ENCODE peak calls at places on chromosomes 3 and 15, in five cellular contexts. D is left ventricle myocardium inferior, X is sigmoid colon, R is AG04450, Z is fibroblast of the aortic adventitia. U is an unnamed sample.

GRCh38 chr15:25743909-25744275 is 119.2 kb downstream of the ATP10A start:
- DNase-seq in R (no peak), X (peak), Z (no peak), D (no peak), U (no peak)

GRCh38 chr15:25795712-25796111 is 67.4 kb downstream of the ATP10A start:
- DNase-seq in Z (no peak), D (no peak), R (no peak), X (no peak), U (no peak)

GRCh38 chr15:31381801-31382692 is 55.4 kb downstream of the KLF13 start:
- DNase-seq in D (peak), Z (no peak), R (no peak), X (no peak), U (no peak)

GRCh38 chr15:62932436-62932835 is 110.1 kb upstream of the TPM1 start:
- DNase-seq in R (peak), D (no peak), Z (peak), X (no peak), U (peak)

GRCh38 chr3:82038536-82038935 is 277.1 kb upstream of the GBE1 start:
- DNase-seq in X (no peak), Z (no peak), D (no peak), R (no peak), U (no peak)

GRCh38 chr3:131694351-131694750 is 191.6 kb upstream of the MRPL3 start:
- DNase-seq in Z (no peak), X (no peak), R (no peak), D (no peak), U (no peak)

GRCh38 chr15:57522148-57522547 is 69.6 kb upstream of the MYZAP start:
- DNase-seq in X (no peak), Z (no peak), D (no peak), R (no peak), U (no peak)

GRCh38 chr3:46482632-46483311 is 15.0 kb upstream of the RTP3 start:
- DNase-seq in D (no peak), R (no peak), Z (peak), X (no peak), U (peak)

GRCh38 chr3:56413911-56414310 is 54.4 kb downstream of the ERC2 start:
- DNase-seq in D (no peak), R (no peak), Z (no peak), X (no peak), U (no peak)

GRCh38 chr3:170529346-170529745 is 56.5 kb downstream of the SLC7A14 start:
- DNase-seq in R (no peak), X (no peak), D (no peak), Z (no peak), U (no peak)

GRCh38 chr3:10761583-10761982 is 54.4 kb upstream of the SLC6A11 start:
- DNase-seq in D (no peak), Z (no peak), X (no peak), R (no peak), U (no peak)

GRCh38 chr3:189712906-189713483 is 81.8 kb downstream of the TP63 start:
- DNase-seq in R (no peak), Z (no peak), D (no peak), X (no peak), U (peak)

GRCh38 chr3:169215461-169215860 is 448.1 kb downstream of the MECOM start:
- DNase-seq in X (no peak), D (no peak), Z (no peak), R (no peak), U (no peak)

GRCh38 chr15:65292938-65293518 is 2.8 kb upstream of the RNU5A-1 start:
- DNase-seq in Z (no peak), R (no peak), X (no peak), D (no peak), U (no peak)

GRCh38 chr3:4978966-4979400 is 254 bp upstream of the BHLHE40 start:
- DNase-seq in Z (peak), D (peak), R (peak), X (peak), U (peak)

GRCh38 chr3:135513106-135514063 is 452.1 kb upstream of the PPP2R3A start:
- DNase-seq in X (no peak), D (no peak), Z (peak), R (peak), U (peak)

GRCh38 chr3:153285982-153286381 is 124.0 kb downstream of the RAP2B start:
- DNase-seq in R (no peak), D (no peak), Z (no peak), X (no peak), U (no peak)

GRCh38 chr3:153289334-153289808 is 127.3 kb downstream of the RAP2B start:
- DNase-seq in X (no peak), Z (peak), D (no peak), R (no peak), U (peak)

GRCh38 chr3:153287017-153287416 is 125.0 kb downstream of the RAP2B start:
- DNase-seq in Z (no peak), R (no peak), D (no peak), X (no peak), U (no peak)

GRCh38 chr3:153284282-153284938 is 122.4 kb downstream of the RAP2B start:
- DNase-seq in D (no peak), Z (peak), X (peak), R (peak), U (peak)

DNA sequence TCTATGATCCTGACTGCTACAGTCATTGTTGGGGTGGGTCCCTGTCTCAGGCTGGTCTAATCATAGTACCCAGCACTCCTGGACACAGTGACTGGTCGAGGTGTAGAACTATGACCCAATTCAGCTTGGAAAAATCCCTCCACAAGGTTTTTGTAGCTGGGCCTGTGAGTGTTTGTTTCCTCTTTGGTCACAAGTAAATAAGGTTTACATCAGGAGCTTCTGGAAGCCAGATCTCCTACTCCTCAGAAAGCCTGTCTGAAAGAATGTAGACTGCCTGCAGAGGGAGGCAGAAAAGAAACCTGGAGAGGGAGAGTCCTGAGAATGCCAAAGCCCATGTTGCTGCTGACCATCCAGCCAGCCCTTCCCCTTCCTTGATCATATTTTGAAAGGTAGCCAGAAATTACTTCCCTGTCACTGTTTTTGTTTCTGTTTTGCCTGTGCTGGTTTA is 123.2 kb downstream of the RAP2B start:
- DNase-seq in R (no peak), X (no peak), Z (peak), D (no peak), U (peak)
- TF ChIP-seq CTCF in R (peak), X (no peak), Z (peak), D (no peak), U (no peak)

GRCh38 chr3:177932346-177932745 is 603.9 kb upstream of the KCNMB2 start:
- DNase-seq in R (no peak), Z (peak), X (no peak), D (no peak), U (no peak)

GRCh38 chr3:177935008-177935407 is 601.2 kb upstream of the KCNMB2 start:
- DNase-seq in D (no peak), Z (no peak), X (no peak), R (no peak), U (no peak)

GRCh38 chr3:177934001-177934891 is 602.0 kb upstream of the KCNMB2 start:
- DNase-seq in R (peak), X (peak), Z (peak), D (no peak), U (peak)

GRCh38 chr3:177931346-177931745 is 604.9 kb upstream of the KCNMB2 start:
- DNase-seq in Z (no peak), D (no peak), X (no peak), R (no peak), U (peak)

GRCh38 chr3:177932750-177933660 is 603.2 kb upstream of the KCNMB2 start:
- DNase-seq in X (no peak), Z (peak), R (no peak), D (no peak), U (peak)
- H3K4me3 ChIP-seq in X (no peak), Z (no peak), R (no peak), D (no peak), U (no peak)

GRCh38 chr15:74788042-74788715 is 6.3 kb downstream of the CSK start:
- DNase-seq in D (no peak), Z (no peak), R (no peak), X (no peak), U (no peak)
- TF ChIP-seq CTCF in D (no peak), Z (no peak), R (no peak), X (no peak), U (no peak)

GRCh38 chr3:100992086-100993033 is 861 bp downstream of the ABI3BP start:
- DNase-seq in R (no peak), D (no peak), X (no peak), Z (peak), U (peak)
- H3K4me3 ChIP-seq in R (peak), D (peak), X (peak), Z (peak), U (peak)

DNA sequence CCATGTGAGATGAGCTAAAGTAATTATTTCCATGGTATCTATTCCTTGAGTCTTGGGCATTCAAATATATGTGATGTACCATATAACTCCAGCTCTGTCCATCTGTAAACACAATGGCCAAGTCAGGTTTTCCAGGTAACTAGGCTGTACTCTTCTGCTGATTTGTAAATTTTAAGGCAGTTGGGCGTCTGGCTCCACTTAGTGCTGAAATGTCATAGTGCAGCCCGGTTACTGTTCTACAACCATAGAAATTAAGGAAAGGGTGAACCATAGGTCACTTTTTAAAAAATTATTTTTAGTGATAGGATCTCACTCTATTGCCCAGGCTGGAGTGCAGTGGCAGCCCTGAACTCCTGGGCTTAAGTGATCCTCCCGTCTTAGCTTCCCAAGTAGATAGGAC is 44.7 kb upstream of the GOLM2 start:
- DNase-seq in D (no peak), Z (no peak), R (no peak), X (no peak), U (no peak)
- TF ChIP-seq CTCF in D (no peak), Z (peak), R (peak), X (no peak), U (peak)